ENCODE peak calls at places on chromosomes 4 and X, in four cellular contexts. A, K, T and P are unnamed samples.
A peak's percentile ranks its signal among the peaks of the same experiment; 100 is the strongest.

GRCh38 chr4:103915224-103915869 is 195.6 kb upstream of the TACR3 start:
- DNase-seq in A (no peak), K (no peak), T (peak; percentile 68), P (peak; percentile 65)

GRCh38 chrX:29225670-29226069 is 638.4 kb downstream of the IL1RAPL1 start:
- DNase-seq in A (no peak), K (peak; percentile 52), T (no peak), P (no peak)

GRCh38 chr4:46073778-46074177 is 50.1 kb downstream of the GABRG1 start:
- DNase-seq in A (no peak), K (no peak), T (no peak), P (peak; percentile 65)

GRCh38 chrX:12955882-12956703 is 18.8 kb upstream of the TMSB4X start:
- DNase-seq in A (peak; percentile 68), K (no peak), T (peak; percentile 82), P (peak; percentile 66)

GRCh38 chrX:48971325-48972213 is at the start of gene KCND1:
- DNase-seq in A (peak; percentile 22), K (peak; percentile 77), T (no peak), P (no peak)

GRCh38 chr4:174365018-174365587 is 81.4 kb downstream of the CEP44 start:
- DNase-seq in A (no peak), K (no peak), T (peak; percentile 34), P (peak; percentile 35)

GRCh38 chr4:79906306-79906705 is 166.7 kb downstream of the ANTXR2 start:
- DNase-seq in A (no peak), K (no peak), T (no peak), P (no peak)

GRCh38 chr4:112896326-112896892 is 153.0 kb upstream of the ANK2 start:
- DNase-seq in A (no peak), K (no peak), T (no peak), P (no peak)

GRCh38 chr4:76963136-76963477 is 13.6 kb downstream of the SEPTIN11 start:
- DNase-seq in A (no peak), K (no peak), T (no peak), P (no peak)

GRCh38 chr4:143375326-143376073 is 38.8 kb downstream of the GAB1 start:
- DNase-seq in A (peak; percentile 47), K (peak; percentile 50), T (peak; percentile 74), P (peak; percentile 71)

GRCh38 chrX:110733166-110733565 is 62.5 kb downstream of the CHRDL1 start:
- DNase-seq in A (no peak), K (no peak), T (no peak), P (no peak)

GRCh38 chrX:71128166-71128833 is 9.9 kb downstream of the MED12 start:
- DNase-seq in A (no peak), K (no peak), T (no peak), P (no peak)

GRCh38 chrX:133676344-133677122 is 261.2 kb upstream of the GPC4 start:
- DNase-seq in A (peak; percentile 71), K (no peak), T (no peak), P (no peak)

GRCh38 chr4:6372649-6373525 is 99.5 kb downstream of the PPP2R2C start:
- DNase-seq in A (no peak), K (peak; percentile 77), T (peak; percentile 46), P (peak; percentile 48)

GRCh38 chr4:153533387-153533786 is 67.2 kb downstream of the TMEM131L start:
- DNase-seq in A (no peak), K (no peak), T (no peak), P (no peak)

GRCh38 chr4:109127866-109128265 is 174.6 kb downstream of the COL25A1 start:
- DNase-seq in A (no peak), K (no peak), T (no peak), P (no peak)

GRCh38 chr4:55530167-55530566 is 16.5 kb downstream of the CLOCK start:
- DNase-seq in A (no peak), K (no peak), T (no peak), P (no peak)

GRCh38 chr4:104163820-104164219 is 330.9 kb downstream of the CXXC4 start:
- DNase-seq in A (no peak), K (no peak), T (no peak), P (no peak)

GRCh38 chr4:187777954-187778353 is 217.6 kb upstream of the ZFP42 start:
- DNase-seq in A (no peak), K (no peak), T (no peak), P (no peak)

GRCh38 chr4:38367642-38368189 is 296.3 kb upstream of the KLF3 start:
- DNase-seq in A (no peak), K (no peak), T (no peak), P (no peak)

GRCh38 chr4:98027827-98028226 is 115.4 kb downstream of the STPG2 start:
- DNase-seq in A (no peak), K (no peak), T (no peak), P (no peak)
- TF ChIP-seq CTCF in A (no peak), K (peak; percentile 53), T (no peak), P (no peak)

DNA sequence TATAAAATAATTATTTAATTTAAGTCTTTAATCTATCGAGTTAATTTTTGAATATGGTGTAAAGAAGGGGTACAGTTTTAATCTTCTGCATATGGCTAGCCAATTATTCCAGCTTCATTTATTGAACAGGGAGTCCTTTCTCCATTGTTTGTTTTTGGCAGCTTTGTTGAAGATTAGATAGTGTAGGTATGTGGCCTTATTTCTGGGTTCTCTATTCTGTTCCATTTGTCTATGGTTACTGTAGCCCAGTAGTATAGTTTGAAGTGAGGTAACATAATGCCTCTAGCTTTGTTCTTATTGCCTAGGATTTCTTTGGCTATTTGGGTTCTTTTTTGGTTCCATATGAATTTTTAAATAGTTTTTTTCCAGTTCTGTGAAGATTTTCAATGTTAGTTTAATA is 48.3 kb downstream of the EMCN start:
- DNase-seq in A (no peak), K (no peak), T (no peak), P (no peak)
- TF ChIP-seq CTCF in A (no peak), K (no peak), T (no peak), P (no peak)

DNA sequence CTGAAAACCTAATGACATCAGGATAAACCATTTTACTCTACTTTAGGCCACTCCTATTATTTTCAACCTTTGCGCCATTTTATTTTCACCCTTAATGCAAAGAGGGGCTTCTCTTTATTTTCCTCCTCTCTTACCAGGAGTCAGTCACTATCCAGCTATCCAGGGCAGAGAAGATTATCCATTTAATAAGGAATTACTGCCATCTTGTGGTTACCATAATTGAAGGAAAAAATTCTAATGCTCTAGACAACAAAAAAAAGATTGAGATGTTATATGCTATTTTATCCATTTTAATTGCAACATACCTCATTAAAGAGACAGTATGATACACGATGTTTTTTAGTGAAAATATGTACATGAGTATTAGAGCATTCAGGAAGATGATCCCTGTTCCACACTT is 514.5 kb upstream of the FAM241A start:
- DNase-seq in A (no peak), K (no peak), T (no peak), P (no peak)
- TF ChIP-seq CTCF in A (no peak), K (peak; percentile 63), T (no peak), P (peak; percentile 40)

DNA sequence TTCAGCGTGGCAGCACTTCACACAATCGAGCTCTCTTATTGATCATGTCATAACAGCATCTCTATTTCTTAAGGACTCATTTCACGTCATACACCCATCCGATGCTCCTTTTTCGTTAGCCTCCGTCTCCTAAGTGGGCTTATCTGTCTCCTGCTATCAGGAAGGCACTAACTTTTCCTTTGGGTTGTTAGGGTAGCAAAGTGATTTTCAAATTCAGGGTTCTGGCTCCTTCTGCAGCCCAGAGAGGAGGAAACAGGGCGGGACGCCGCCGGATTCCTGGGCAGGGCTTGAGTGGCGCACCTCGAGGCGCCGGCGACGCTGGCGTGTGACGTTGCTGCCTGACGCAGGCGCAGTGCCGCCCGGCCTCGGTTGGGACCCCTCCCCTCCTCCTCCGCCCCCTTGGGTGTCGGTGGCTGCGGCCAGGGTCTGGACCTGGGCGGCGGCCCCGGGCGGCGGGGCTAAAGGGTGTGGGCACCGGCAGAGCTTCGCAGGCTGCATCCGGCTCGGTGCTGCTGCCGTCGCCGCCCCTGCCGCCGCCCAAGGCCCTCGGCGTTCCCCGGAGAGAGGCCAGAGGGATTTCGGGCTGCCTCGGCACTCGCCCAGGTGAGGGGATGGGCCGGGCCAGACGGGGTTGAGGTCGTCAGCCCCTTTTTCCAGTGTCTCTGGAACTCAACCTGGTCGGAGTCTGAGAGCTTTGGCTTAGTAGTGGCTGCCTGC is at the start of gene BLTP1:
- DNase-seq in A (peak; percentile 93), K (peak; percentile 90), T (peak; percentile 90), P (peak; percentile 85)
- TF ChIP-seq CTCF in A (no peak), K (no peak), T (no peak), P (no peak)

DNA sequence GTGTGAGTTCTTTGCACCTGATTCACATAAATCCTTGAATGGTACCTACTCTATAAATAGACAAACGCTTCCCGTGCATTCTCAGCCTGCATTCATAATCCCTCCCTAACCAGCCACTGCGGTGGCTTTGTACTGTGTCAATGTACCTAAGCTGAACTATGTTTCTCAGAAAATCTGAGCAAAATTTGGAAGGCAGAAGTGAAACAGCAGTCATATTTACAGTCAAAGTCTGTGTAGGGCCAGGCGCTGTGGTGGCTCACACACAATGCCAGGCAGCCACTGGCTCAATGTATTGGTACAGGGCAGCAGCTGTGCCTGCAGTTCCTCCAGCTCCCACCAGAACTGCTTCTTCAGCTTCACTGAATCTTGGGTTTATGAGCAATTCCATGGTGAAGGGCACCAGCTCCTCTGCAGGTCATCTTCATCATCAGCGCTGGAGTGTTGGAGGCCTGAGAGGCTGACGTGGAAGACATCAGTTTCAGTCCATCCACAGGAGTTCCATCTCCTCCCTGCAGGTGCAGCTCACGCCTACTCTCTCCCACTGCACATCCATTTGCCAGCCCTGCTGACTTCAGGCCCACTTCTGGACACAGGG is 32.3 kb upstream of the IRF2 start:
- DNase-seq in A (no peak), K (peak; percentile 34), T (peak; percentile 89), P (peak; percentile 87)
- TF ChIP-seq CTCF in A (no peak), K (peak; percentile 48), T (peak; percentile 56), P (peak; percentile 71)